ENCODE peak calls at places on chromosomes 1 and 21, in seven cellular contexts. V is HepG2; B is effector memory CD8-positive, alpha-beta T cell; Q is CD4-positive, alpha-beta T cell; W is GM12878; F is activated naive CD8-positive, alpha-beta T cell treated with anti-CD3 and anti-CD28 coated beads, Interleukin-2, amount 10 ng/mL, durations not matched to agents 7 days and 5 days; Y is SK-N-SH treated with all-trans-retinoic acid at 6 μM for 48 hours. D is an unnamed sample.

GRCh38 chr1:154599658-154600057 is 8.3 kb downstream of the ADAR start:
- ATAC-seq in V (no peak), B (no peak), Q (no peak), W (peak; percentile 32), F (no peak), Y (peak; percentile 18), D (no peak)

GRCh38 chr1:231966983-231967382 is 340.4 kb downstream of the DISC1 start:
- ATAC-seq in V (peak; percentile 72), B (no peak), Q (no peak), W (no peak), F (no peak), Y (no peak), D (no peak)

GRCh38 chr21:14480601-14481000 is 65.5 kb downstream of the SAMSN1 start:
- ATAC-seq in V (no peak), B (no peak), Q (no peak), W (no peak), F (no peak), Y (no peak), D (peak; percentile 57)

GRCh38 chr21:38476385-38476784 is 21.9 kb downstream of the ERG start:
- ATAC-seq in V (no peak), B (no peak), Q (no peak), W (no peak), F (no peak), Y (no peak), D (no peak)

GRCh38 chr1:2238361-2239055 is 10.4 kb downstream of the SKI start:
- ATAC-seq in V (peak; percentile 16), B (no peak), Q (no peak), W (no peak), F (no peak), Y (no peak), D (no peak)

GRCh38 chr1:90347366-90347765 is 352.5 kb downstream of the ZNF326 start:
- ATAC-seq in V (no peak), B (no peak), Q (no peak), W (no peak), F (no peak), Y (no peak), D (no peak)

GRCh38 chr1:28144203-28145135 is 32.0 kb downstream of the PTAFR start:
- ATAC-seq in V (no peak), B (no peak), Q (no peak), W (peak; percentile 91), F (peak; percentile 85), Y (peak; percentile 20), D (peak; percentile 95)

GRCh38 chr21:22791986-22792560 is 1793.9 kb downstream of the NCAM2 start:
- ATAC-seq in V (no peak), B (no peak), Q (peak; percentile 32), W (no peak), F (no peak), Y (peak; percentile 41), D (no peak)

GRCh38 chr1:198480876-198481275 is 59.6 kb downstream of the ATP6V1G3 start:
- ATAC-seq in V (no peak), B (no peak), Q (no peak), W (no peak), F (no peak), Y (no peak), D (no peak)

GRCh38 chr21:36773111-36773510 is 74.2 kb downstream of the SIM2 start:
- ATAC-seq in V (peak; percentile 98), B (no peak), Q (no peak), W (no peak), F (no peak), Y (peak; percentile 93), D (no peak)

GRCh38 chr1:209641216-209642181 is 10.7 kb downstream of the LAMB3 start:
- ATAC-seq in V (no peak), B (no peak), Q (no peak), W (peak; percentile 48), F (no peak), Y (peak; percentile 72), D (no peak)

GRCh38 chr1:156926175-156926574 is 5.7 kb downstream of the LRRC71 start:
- ATAC-seq in V (no peak), B (peak; percentile 72), Q (no peak), W (peak; percentile 43), F (peak; percentile 53), Y (peak; percentile 17), D (no peak)

GRCh38 chr1:22239378-22239777 is 96.5 kb upstream of the WNT4 start:
- ATAC-seq in V (no peak), B (no peak), Q (no peak), W (no peak), F (no peak), Y (no peak), D (peak; percentile 3)

GRCh38 chr1:38502772-38503171 is 356.8 kb downstream of the RRAGC start:
- ATAC-seq in V (no peak), B (no peak), Q (no peak), W (peak; percentile 81), F (no peak), Y (no peak), D (peak; percentile 48)

GRCh38 chr1:209715314-209715713 is 10.7 kb downstream of the HSD11B1 start:
- ATAC-seq in V (no peak), B (no peak), Q (no peak), W (no peak), F (no peak), Y (no peak), D (no peak)

GRCh38 chr1:16924919-16925477 is 3.3 kb downstream of the CROCC start:
- ATAC-seq in V (peak; percentile 17), B (no peak), Q (no peak), W (no peak), F (no peak), Y (peak; percentile 9), D (no peak)

GRCh38 chr1:180098242-180098995 is 56.2 kb upstream of the QSOX1 start:
- ATAC-seq in V (no peak), B (no peak), Q (no peak), W (no peak), F (no peak), Y (no peak), D (no peak)

GRCh38 chr1:15685820-15686219 is 1.7 kb downstream of the PLEKHM2 start:
- ATAC-seq in V (no peak), B (no peak), Q (no peak), W (peak; percentile 4), F (no peak), Y (no peak), D (no peak)

GRCh38 chr1:232369451-232369850 is 260.5 kb downstream of the SIPA1L2 start:
- ATAC-seq in V (no peak), B (no peak), Q (no peak), W (no peak), F (no peak), Y (no peak), D (no peak)

GRCh38 chr21:43645987-43646386 is 13.3 kb downstream of the HSF2BP start:
- ATAC-seq in V (no peak), B (no peak), Q (no peak), W (no peak), F (no peak), Y (no peak), D (no peak)

GRCh38 chr1:38009088-38009840 is 3.3 kb upstream of the UTP11 start:
- ATAC-seq in V (peak; percentile 9), B (peak; percentile 58), Q (peak; percentile 19), W (no peak), F (peak; percentile 75), Y (no peak), D (no peak)